ENCODE peak calls at places on chromosome 4, in nine cellular contexts. B is fibroblast of lung, Z is transverse colon, C is small intestine, A is AML-193, O is IMR-90, T is progenitor cell of endocrine pancreas, L is AG08396, M is SK-N-DZ. R is an unnamed sample.

GRCh38 chr4:101346562-101347266 is 612 bp downstream of the PPP3CA start:
- DNase-seq in B (peak), Z (peak), C (peak), A (peak), O (peak), T (peak), L (peak), M (peak), R (peak)

GRCh38 chr4:20422398-20422797 is 170.7 kb downstream of the SLIT2 start:
- DNase-seq in B (peak), Z (peak), C (peak), A (peak), O (peak), T (peak), L (peak), M (peak), R (peak)

GRCh38 chr4:129900430-129900953 is 804.5 kb downstream of the C4orf33 start:
- DNase-seq in B (no peak), Z (no peak), C (peak), A (no peak), O (no peak), T (no peak), L (no peak), M (no peak), R (no peak)

GRCh38 chr4:102447413-102447812 is 53.7 kb upstream of the NFKB1 start:
- DNase-seq in B (no peak), Z (no peak), C (no peak), A (no peak), O (no peak), T (no peak), L (no peak), M (no peak), R (no peak)

GRCh38 chr4:20178902-20179576 is 72.7 kb upstream of the SLIT2 start:
- DNase-seq in B (no peak), Z (no peak), C (no peak), A (no peak), O (no peak), T (no peak), L (no peak), M (no peak), R (no peak)

GRCh38 chr4:113445286-113445685 is 316.3 kb downstream of the CAMK2D start:
- DNase-seq in B (peak), Z (peak), C (no peak), A (no peak), O (peak), T (no peak), L (peak), M (no peak), R (peak)

GRCh38 chr4:5460106-5460801 is 248.1 kb downstream of the EVC2 start:
- DNase-seq in B (peak), Z (no peak), C (peak), A (peak), O (peak), T (peak), L (peak), M (peak), R (no peak)

GRCh38 chr4:133598779-133599178 is 449.7 kb downstream of the PCDH10 start:
- DNase-seq in B (no peak), Z (no peak), C (no peak), A (no peak), O (no peak), T (no peak), L (no peak), M (no peak), R (no peak)

GRCh38 chr4:57090099-57090498 is 20.1 kb downstream of the IGFBP7 start:
- DNase-seq in B (no peak), Z (no peak), C (no peak), A (peak), O (no peak), T (no peak), L (no peak), M (no peak), R (no peak)